ENCODE peak calls at places on chromosome 18, in ten cellular contexts. F, D, B, E, H, T, N, O, R and L are unnamed samples.
A peak's percentile ranks its signal among the peaks of the same experiment; 100 is the strongest.

GRCh38 chr18:46243673-46244072 is 139.5 kb downstream of the HAUS1 start:
- DNase-seq in R (no peak), N (no peak), B (no peak), F (no peak), D (no peak), O (no peak), E (no peak), H (no peak), T (no peak), L (no peak)

GRCh38 chr18:478679-479078 is 21.8 kb downstream of the COLEC12 start:
- DNase-seq in D (no peak), H (no peak), O (no peak), E (no peak), F (peak; percentile 52), R (no peak), B (no peak), N (no peak), T (no peak), L (no peak)

GRCh38 chr18:51028201-51028805 is 1.7 kb upstream of the SMAD4 start:
- DNase-seq in D (no peak), F (peak; percentile 29), T (no peak), O (no peak), B (no peak), E (no peak), H (no peak), R (no peak), N (no peak), L (peak; percentile 57)

GRCh38 chr18:6741290-6741689 is 11.8 kb downstream of the ARHGAP28 start:
- DNase-seq in D (no peak), F (peak; percentile 100), N (peak; percentile 24), H (peak; percentile 73), R (peak; percentile 95), B (no peak), O (no peak), E (no peak), T (peak; percentile 97), L (no peak)

GRCh38 chr18:10213526-10213925 is 240.9 kb upstream of the APCDD1 start:
- DNase-seq in O (no peak), E (no peak), R (peak; percentile 41), D (no peak), T (peak; percentile 4), F (peak; percentile 61), N (no peak), B (no peak), H (peak; percentile 62), L (no peak)

GRCh38 chr18:11323359-11323819 is 174.0 kb upstream of the PIEZO2 start:
- DNase-seq in F (peak; percentile 47), R (peak; percentile 14), N (no peak), H (peak; percentile 68), E (peak; percentile 37), D (no peak), O (no peak), T (no peak), B (no peak), L (peak; percentile 88)

GRCh38 chr18:394276-394996 is 106.1 kb downstream of the COLEC12 start:
- DNase-seq in F (no peak), O (no peak), B (no peak), D (no peak), N (no peak), T (no peak), R (no peak), H (no peak), E (no peak), L (no peak)

GRCh38 chr18:70672581-70672980 is 383.7 kb downstream of the SOCS6 start:
- DNase-seq in N (no peak), D (peak; percentile 66), E (no peak), O (no peak), B (no peak), T (no peak), R (no peak), F (no peak), H (no peak), L (no peak)

GRCh38 chr18:79778291-79778791 is 19.4 kb upstream of the KCNG2 start:
- DNase-seq in D (no peak), R (no peak), B (no peak), F (no peak), N (no peak), H (no peak), O (peak; percentile 74), E (no peak), T (no peak), L (peak; percentile 42)

GRCh38 chr18:13483316-13484270 is 242.8 kb downstream of the FAM210A start:
- DNase-seq in E (no peak), O (peak; percentile 70), F (no peak), B (no peak), H (no peak), R (no peak), T (no peak), N (no peak), D (no peak), L (no peak)

GRCh38 chr18:63997041-63997440 is 27.2 kb downstream of the SERPINB8 start:
- DNase-seq in B (no peak), E (no peak), D (no peak), F (no peak), R (peak; percentile 74), T (no peak), N (no peak), O (no peak), H (peak; percentile 34), L (no peak)

GRCh38 chr18:22103664-22104031 is 65.7 kb upstream of the GATA6 start:
- DNase-seq in H (no peak), N (no peak), R (no peak), F (no peak), T (peak; percentile 10), B (no peak), O (no peak), D (no peak), E (no peak), L (no peak)

GRCh38 chr18:79943608-79944125 is 7.8 kb downstream of the SLC66A2 start:
- DNase-seq in R (no peak), F (no peak), D (no peak), O (peak; percentile 79), E (no peak), N (no peak), T (no peak), B (no peak), H (no peak), L (no peak)

GRCh38 chr18:34492652-34493051 is 217.4 kb upstream of the DTNA start:
- DNase-seq in F (no peak), R (peak; percentile 9), E (no peak), D (no peak), T (no peak), O (no peak), H (peak; percentile 20), N (no peak), B (no peak), L (no peak)

GRCh38 chr18:67525328-67526110 is 9.0 kb upstream of the DSEL start:
- DNase-seq in T (peak; percentile 95), O (no peak), D (no peak), N (peak; percentile 55), B (peak; percentile 28), H (peak; percentile 82), E (peak; percentile 68), F (peak; percentile 99), R (peak; percentile 89), L (peak; percentile 68)

DNA sequence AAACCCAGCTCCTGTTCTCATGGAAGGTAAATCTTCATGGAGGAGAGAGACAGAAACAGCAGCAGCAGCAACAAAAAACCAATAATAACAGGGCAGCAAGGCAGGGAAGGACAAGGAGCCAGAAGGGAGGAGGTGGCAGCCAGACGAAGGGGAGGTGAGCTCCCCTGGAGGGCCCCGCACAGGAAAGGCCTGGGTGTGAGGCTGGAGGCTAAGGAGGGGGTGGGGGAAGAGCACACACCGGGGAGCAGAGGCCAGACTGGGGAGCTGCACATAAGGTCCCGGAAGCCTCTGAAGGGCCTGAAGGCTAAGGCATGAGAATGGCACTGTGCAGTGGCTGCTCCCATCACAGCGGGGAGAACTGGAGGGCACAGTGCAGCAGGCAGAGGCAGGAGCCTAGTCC is 94.8 kb upstream of the SMAD7 start:
- DNase-seq in F (no peak), H (no peak), B (no peak), D (no peak), O (no peak), N (no peak), E (no peak), T (no peak), R (no peak), L (peak; percentile 59)
- H3K4me3 ChIP-seq in F (no peak overlapping the region), H (no peak overlapping the region), B (no peak overlapping the region), D (no peak overlapping the region), O (no peak overlapping the region), N (no peak overlapping the region), E (no peak overlapping the region), T (no peak overlapping the region), R (no peak overlapping the region), L (no peak overlapping the region)

GRCh38 chr18:9146224-9146623 is 9.6 kb downstream of the ANKRD12 start:
- DNase-seq in T (no peak), O (no peak), B (no peak), N (no peak), F (no peak), H (no peak), E (no peak), R (no peak), D (no peak), L (no peak)
- H3K4me1 ChIP-seq in T (peaks cover 12% of the 10 kb centered on the region), O (peaks cover 83% of the 10 kb centered on the region), B (no peaks in the 10 kb centered on the region), N (peaks cover 30% of the 10 kb centered on the region), F (peaks cover 5% of the 10 kb centered on the region), H (peaks cover 11% of the 10 kb centered on the region), E (peaks cover 2% of the 10 kb centered on the region), R (peaks cover 13% of the 10 kb centered on the region), D (peaks cover 93% of the 10 kb centered on the region), L (no peaks in the 10 kb centered on the region)

GRCh38 chr18:23743733-23744333 is 54.6 kb downstream of the LAMA3 start:
- DNase-seq in R (no peak), N (no peak), O (no peak), T (no peak), F (no peak), E (no peak), D (no peak), B (no peak), H (no peak), L (no peak)
- H3K4me3 ChIP-seq in R (no peak overlapping the region), N (no peak overlapping the region), O (no peak overlapping the region), T (no peak overlapping the region), F (no peak overlapping the region), E (no peak overlapping the region), D (no peak overlapping the region), B (no peak overlapping the region), H (no peak overlapping the region), L (no peak overlapping the region)

GRCh38 chr18:58536187-58536516 is 92.7 kb downstream of the ALPK2 start:
- DNase-seq in T (no peak), F (no peak), N (no peak), R (no peak), B (no peak), E (no peak), O (no peak), D (no peak), H (no peak), L (peak; percentile 29)

GRCh38 chr18:58538604-58539386 is 90.1 kb downstream of the ALPK2 start:
- DNase-seq in F (peak; percentile 26), H (no peak), O (no peak), B (no peak), N (no peak), R (no peak), E (no peak), T (no peak), D (no peak), L (no peak)

GRCh38 chr18:58535340-58536186 is 93.3 kb downstream of the ALPK2 start:
- DNase-seq in B (no peak), H (no peak), D (no peak), E (no peak), R (no peak), T (no peak), N (no peak), O (no peak), F (no peak), L (peak; percentile 28)

GRCh38 chr18:58536534-58537271 is 92.2 kb downstream of the ALPK2 start:
- DNase-seq in O (no peak), N (no peak), F (no peak), H (no peak), T (no peak), R (no peak), E (no peak), D (no peak), B (no peak), L (peak; percentile 32)

GRCh38 chr18:58537272-58538038 is 91.4 kb downstream of the ALPK2 start:
- DNase-seq in E (no peak), R (no peak), T (no peak), O (no peak), D (no peak), H (no peak), N (no peak), B (no peak), F (no peak), L (no peak)
- H3K4me1 ChIP-seq in E (peaks cover 8% of the 10 kb centered on the region), R (peaks cover 14% of the 10 kb centered on the region), T (peaks cover 3% of the 10 kb centered on the region), O (peaks cover 5% of the 10 kb centered on the region), D (peaks cover 19% of the 10 kb centered on the region), H (peaks cover 14% of the 10 kb centered on the region), N (peaks cover 5% of the 10 kb centered on the region), B (no peaks in the 10 kb centered on the region), F (peaks cover 4% of the 10 kb centered on the region), L (peaks cover 4% of the 10 kb centered on the region)